ENCODE peak calls at places on chromosome 19, in nine cellular contexts. R, L, T, B, I, A, Q, V and Y are unnamed samples.

GRCh38 chr19:13864223-13864512 is 12.8 kb upstream of the NANOS3 start:
- DNase-seq in R (no peak), L (no peak), T (no peak), B (no peak), I (no peak), A (no peak), Q (no peak), V (no peak), Y (no peak)

GRCh38 chr19:41744850-41745249 is 10.5 kb upstream of the CEACAM6 start:
- DNase-seq in R (no peak), L (no peak), T (no peak), B (no peak), I (no peak), A (no peak), Q (no peak), V (no peak), Y (no peak)

GRCh38 chr19:4745986-4746385 is 22.3 kb upstream of the DPP9 start:
- DNase-seq in R (no peak), L (no peak), T (no peak), B (no peak), I (no peak), A (no peak), Q (no peak), V (no peak), Y (no peak)

GRCh38 chr19:1223018-1223855 is 14.6 kb downstream of the CBARP start:
- DNase-seq in R (no peak), L (no peak), T (peak; percentile 53), B (no peak), I (no peak), A (no peak), Q (no peak), V (no peak), Y (peak; percentile 37)

GRCh38 chr19:14582894-14583340 is at the start of gene CLEC17A:
- DNase-seq in R (no peak), L (no peak), T (no peak), B (no peak), I (no peak), A (no peak), Q (peak; percentile 66), V (no peak), Y (no peak)

GRCh38 chr19:8569066-8569761 is 8.0 kb downstream of the MYO1F start:
- DNase-seq in R (peak; percentile 88), L (peak; percentile 93), T (peak; percentile 29), B (no peak), I (no peak), A (no peak), Q (peak; percentile 63), V (no peak), Y (peak; percentile 96)

GRCh38 chr19:49347835-49348234 is 12.6 kb downstream of the CD37 start:
- DNase-seq in R (peak; percentile 54), L (peak; percentile 57), T (peak; percentile 39), B (no peak), I (no peak), A (no peak), Q (no peak), V (no peak), Y (peak; percentile 66)

GRCh38 chr19:5282926-5283325 is 57.7 kb downstream of the PTPRS start:
- DNase-seq in R (no peak), L (no peak), T (no peak), B (no peak), I (no peak), A (no peak), Q (no peak), V (peak; percentile 73), Y (no peak)

GRCh38 chr19:47483800-47484690 is at the start of gene KPTN:
- DNase-seq in R (peak; percentile 85), L (peak; percentile 79), T (peak; percentile 94), B (peak; percentile 79), I (peak; percentile 87), A (peak; percentile 93), Q (peak; percentile 57), V (peak; percentile 91), Y (peak; percentile 88)

GRCh38 chr19:34837262-34837661 is 64.2 kb upstream of the ZNF599 start:
- DNase-seq in R (no peak), L (no peak), T (no peak), B (no peak), I (no peak), A (no peak), Q (no peak), V (no peak), Y (no peak)

GRCh38 chr19:51458051-51458645 is at the start of gene SIGLEC8:
- DNase-seq in R (no peak), L (no peak), T (no peak), B (no peak), I (no peak), A (no peak), Q (no peak), V (no peak), Y (no peak)

GRCh38 chr19:45999653-46000121 is 4.4 kb downstream of the CCDC61 start:
- DNase-seq in R (no peak), L (no peak), T (no peak), B (no peak), I (no peak), A (no peak), Q (no peak), V (no peak), Y (peak; percentile 36)

GRCh38 chr19:42468273-42468796 is 25.6 kb upstream of the CXCL17 start:
- DNase-seq in R (peak; percentile 69), L (peak; percentile 44), T (peak; percentile 62), B (no peak), I (no peak), A (no peak), Q (no peak), V (no peak), Y (peak; percentile 62)

GRCh38 chr19:38616265-38616664 is 1.5 kb downstream of the MAP4K1 start:
- DNase-seq in R (no peak), L (no peak), T (no peak), B (no peak), I (no peak), A (no peak), Q (peak; percentile 7), V (no peak), Y (no peak)

GRCh38 chr19:9931629-9932028 is 4.7 kb downstream of the OLFM2 start:
- DNase-seq in R (no peak), L (no peak), T (no peak), B (no peak), I (no peak), A (no peak), Q (no peak), V (no peak), Y (no peak)

GRCh38 chr19:40466219-40467006 is at the start of gene SPTBN4:
- DNase-seq in R (no peak), L (no peak), T (no peak), B (no peak), I (peak; percentile 57), A (no peak), Q (peak; percentile 40), V (peak; percentile 80), Y (no peak)

GRCh38 chr19:1991516-1991915 is 24.0 kb downstream of the BTBD2 start:
- DNase-seq in R (no peak), L (no peak), T (no peak), B (no peak), I (no peak), A (no peak), Q (no peak), V (no peak), Y (no peak)

GRCh38 chr19:42121666-42122069 is 10.6 kb downstream of the POU2F2 start:
- DNase-seq in R (peak; percentile 79), L (peak; percentile 69), T (peak; percentile 90), B (no peak), I (peak; percentile 57), A (no peak), Q (peak; percentile 52), V (peak; percentile 71), Y (peak; percentile 83)

GRCh38 chr19:57934820-57935665 is at the start of gene ZNF418:
- DNase-seq in R (peak; percentile 88), L (peak; percentile 85), T (no peak), B (no peak), I (peak; percentile 1), A (peak; percentile 53), Q (peak; percentile 55), V (peak; percentile 57), Y (peak; percentile 88)

GRCh38 chr19:4183967-4184717 is 1.7 kb downstream of the ANKRD24 start:
- DNase-seq in R (no peak), L (no peak), T (no peak), B (peak; percentile 61), I (no peak), A (no peak), Q (no peak), V (no peak), Y (no peak)

GRCh38 chr19:3463959-3464796 is 16.1 kb downstream of the SMIM24 start:
- DNase-seq in R (no peak), L (no peak), T (no peak), B (no peak), I (no peak), A (no peak), Q (no peak), V (no peak), Y (no peak)

GRCh38 chr19:16078311-16078758 is 2.0 kb downstream of the TPM4 start:
- DNase-seq in R (no peak), L (peak; percentile 59), T (no peak), B (no peak), I (no peak), A (no peak), Q (no peak), V (peak; percentile 66), Y (no peak)

GRCh38 chr19:947707-948533 is 22.1 kb downstream of the ARID3A start:
- DNase-seq in R (no peak), L (no peak), T (no peak), B (no peak), I (no peak), A (no peak), Q (peak; percentile 92), V (peak; percentile 79), Y (no peak)

GRCh38 chr19:47210689-47211316 is 20.2 kb downstream of the BBC3 start:
- DNase-seq in R (peak; percentile 86), L (peak; percentile 41), T (peak; percentile 88), B (no peak), I (peak; percentile 65), A (peak; percentile 86), Q (no peak), V (peak; percentile 89), Y (peak; percentile 88)